ENCODE peak calls at places on chromosomes 11 and 22, in seven cellular contexts. U is neuronal stem cell, Y is suprapubic skin, R is hepatocyte, F is heart left ventricle, P is esophagus squamous epithelium, K is mesendoderm. A is an unnamed sample.

GRCh38 chr11:96905084-96905641 is 515.4 kb downstream of the JRKL start:
- DNase-seq in U (no peak), Y (no peak), R (no peak), F (no peak), P (no peak), K (no peak), A (no peak)

GRCh38 chr11:122141757-122142156 is 25.7 kb upstream of the BLID start:
- DNase-seq in U (no peak), Y (no peak), R (no peak), F (no peak), P (no peak), K (no peak), A (no peak)

GRCh38 chr11:120054016-120054752 is 83.7 kb downstream of the TRIM29 start:
- DNase-seq in U (no peak), Y (peak; percentile 17), R (no peak), F (no peak), P (no peak), K (no peak), A (no peak)

GRCh38 chr11:32602657-32603410 is 19.2 kb downstream of the EIF3M start:
- DNase-seq in U (no peak), Y (no peak), R (no peak), F (no peak), P (no peak), K (no peak), A (no peak)

GRCh38 chr22:46007003-46007847 is 30.3 kb upstream of the WNT7B start:
- DNase-seq in U (no peak), Y (peak; percentile 88), R (no peak), F (peak; percentile 73), P (no peak), K (no peak), A (peak; percentile 88)

GRCh38 chr22:45842141-45842831 is 134.7 kb downstream of the WNT7B start:
- DNase-seq in U (no peak), Y (no peak), R (no peak), F (no peak), P (no peak), K (no peak), A (no peak)

GRCh38 chr11:134052395-134052987 is 16.4 kb upstream of the JAM3 start:
- DNase-seq in U (no peak), Y (no peak), R (no peak), F (no peak), P (no peak), K (no peak), A (peak; percentile 49)

GRCh38 chr11:7021318-7021717 is 1.0 kb downstream of the NLRP14 start:
- DNase-seq in U (no peak), Y (no peak), R (no peak), F (no peak), P (no peak), K (no peak), A (no peak)

GRCh38 chr11:20125927-20126326 is 34.3 kb downstream of the DBX1 start:
- DNase-seq in U (no peak), Y (no peak), R (no peak), F (no peak), P (no peak), K (peak; percentile 71), A (no peak)

GRCh38 chr11:23278121-23278520 is 417.8 kb upstream of the CCDC179 start:
- DNase-seq in U (no peak), Y (no peak), R (no peak), F (no peak), P (no peak), K (no peak), A (no peak)

GRCh38 chr22:47394504-47395440 is 632.3 kb downstream of the TBC1D22A start:
- DNase-seq in U (no peak), Y (peak; percentile 36), R (no peak), F (no peak), P (no peak), K (no peak), A (peak; percentile 35)

GRCh38 chr11:134756811-134757540 is 344.9 kb upstream of the B3GAT1 start:
- DNase-seq in U (no peak), Y (no peak), R (no peak), F (no peak), P (no peak), K (no peak), A (no peak)

GRCh38 chr22:45537734-45538181 is 35.1 kb downstream of the FBLN1 start:
- DNase-seq in U (no peak), Y (peak; percentile 87), R (peak; percentile 63), F (peak; percentile 74), P (no peak), K (no peak), A (no peak)

GRCh38 chr11:5504403-5504891 is 5.3 kb downstream of the UBQLN3 start:
- DNase-seq in U (no peak), Y (no peak), R (no peak), F (no peak), P (no peak), K (no peak), A (no peak)

GRCh38 chr11:87046824-87047223 is 9.1 kb downstream of the TMEM135 start:
- DNase-seq in U (no peak), Y (no peak), R (no peak), F (no peak), P (no peak), K (no peak), A (no peak)

DNA sequence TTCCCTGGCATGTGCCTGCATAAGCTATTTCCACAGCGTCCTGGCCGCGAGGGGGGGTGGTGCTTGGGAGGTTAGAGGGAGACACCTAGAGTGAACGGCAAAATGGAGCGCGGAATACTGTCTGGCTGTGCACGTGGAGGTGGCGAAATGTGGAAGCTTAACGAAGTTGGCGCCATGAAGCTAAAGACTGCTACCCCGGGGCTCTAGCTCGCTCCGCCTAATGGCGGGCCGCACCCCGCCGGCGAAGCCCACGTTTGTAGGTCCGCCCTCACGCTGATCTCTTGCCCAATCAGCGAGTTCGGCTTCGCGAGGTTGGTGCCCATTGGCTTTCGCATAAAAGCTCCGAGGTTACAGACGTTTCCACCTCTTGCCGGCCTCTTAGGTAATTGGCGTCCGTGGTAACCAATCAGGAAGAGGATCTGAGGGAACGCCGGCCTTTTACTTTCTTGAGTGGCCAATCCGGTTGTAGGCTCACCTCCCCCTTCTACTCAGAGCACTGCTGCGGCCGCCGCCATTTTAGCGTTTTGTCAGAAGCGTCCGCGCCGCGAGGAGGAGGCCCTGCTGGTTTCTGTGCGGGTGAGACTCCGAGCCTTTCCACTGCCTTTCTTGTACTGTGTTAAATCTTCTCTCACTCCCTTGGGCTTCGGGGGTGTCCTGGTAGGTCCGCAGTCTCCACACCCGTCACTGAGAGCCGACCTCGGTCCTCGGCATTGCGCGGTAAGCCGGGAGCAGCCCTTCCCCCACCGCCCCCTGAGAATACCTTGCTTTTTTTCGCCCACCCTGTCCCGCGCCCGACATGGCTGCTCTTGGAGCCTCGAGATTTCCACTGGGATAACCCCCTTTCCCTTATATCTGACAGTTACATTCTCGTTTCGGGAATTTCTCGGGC is at the start of gene RBM4:
- DNase-seq in U (peak; percentile 100), Y (peak; percentile 99), R (peak; percentile 99), F (peak; percentile 98), P (peak; percentile 92), K (peak; percentile 100), A (peak; percentile 96)
- H3K4me1 ChIP-seq in U (peaks cover 12% of the 10 kb centered on the region), Y (peaks cover 66% of the 10 kb centered on the region), R (peaks cover 34% of the 10 kb centered on the region), F (peaks cover 60% of the 10 kb centered on the region), P (peaks cover 69% of the 10 kb centered on the region), K (peaks cover 5% of the 10 kb centered on the region), A (peaks cover 43% of the 10 kb centered on the region)

DNA sequence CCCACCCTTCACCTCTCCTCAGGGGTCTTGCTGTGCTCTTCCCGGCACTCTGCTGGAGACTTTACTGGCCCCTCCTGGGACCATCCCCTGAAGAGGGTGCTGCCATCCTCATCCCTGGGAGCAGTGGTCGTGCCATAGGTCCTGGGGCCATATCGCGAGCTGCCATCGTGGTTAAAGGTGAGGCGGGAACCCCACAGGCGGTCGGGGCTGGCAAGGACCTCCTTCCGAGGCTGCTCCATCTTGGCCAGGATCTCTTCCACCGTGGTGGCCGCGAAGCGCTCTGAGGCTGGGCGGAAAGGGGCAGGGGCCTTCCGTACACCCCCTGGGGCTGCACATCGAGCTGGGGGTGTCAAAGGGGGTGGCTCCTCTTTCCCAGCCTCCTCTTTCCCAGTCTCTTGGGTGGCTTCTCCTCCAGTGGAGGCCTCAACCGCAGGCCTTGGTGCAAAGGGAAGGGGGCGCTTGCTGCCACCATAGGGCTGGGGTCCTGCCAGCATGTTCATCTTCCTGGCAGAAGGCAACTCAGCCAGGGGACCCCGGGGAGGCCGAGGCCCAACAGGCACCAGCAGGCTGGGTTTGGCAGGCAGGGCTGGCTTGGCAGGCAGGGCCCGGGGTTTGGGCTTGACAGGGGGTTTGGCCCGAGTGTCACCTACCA is 4.6 kb downstream of the TNKS1BP1 start:
- DNase-seq in U (no peak), Y (no peak), R (no peak), F (no peak), P (no peak), K (no peak), A (no peak)
- H3K4me1 ChIP-seq in U (peaks cover 19% of the 10 kb centered on the region), Y (peaks cover 86% of the 10 kb centered on the region), R (peaks cover 29% of the 10 kb centered on the region), F (peaks cover 59% of the 10 kb centered on the region), P (peaks cover 91% of the 10 kb centered on the region), K (peaks cover 18% of the 10 kb centered on the region), A (peaks cover 71% of the 10 kb centered on the region)

GRCh38 chr22:40855104-40855959 is 1.1 kb downstream of the ST13 start:
- DNase-seq in U (no peak), Y (peak; percentile 61), R (peak; percentile 23), F (no peak), P (no peak), K (no peak), A (no peak)

GRCh38 chr22:40855960-40856512 is 403 bp downstream of the ST13 start:
- DNase-seq in U (peak; percentile 53), Y (peak; percentile 78), R (peak; percentile 39), F (peak; percentile 50), P (no peak), K (peak; percentile 52), A (no peak)

GRCh38 chr22:40856513-40857308 is at the start of the genes ST13 and XPNPEP3:
- DNase-seq in U (peak; percentile 97), Y (peak; percentile 99), R (peak; percentile 98), F (peak; percentile 99), P (peak; percentile 81), K (peak; percentile 98), A (peak; percentile 99)

GRCh38 chr22:40853330-40853729 is 3.1 kb downstream of the ST13 start:
- DNase-seq in U (no peak), Y (no peak), R (no peak), F (no peak), P (no peak), K (no peak), A (no peak)

DNA sequence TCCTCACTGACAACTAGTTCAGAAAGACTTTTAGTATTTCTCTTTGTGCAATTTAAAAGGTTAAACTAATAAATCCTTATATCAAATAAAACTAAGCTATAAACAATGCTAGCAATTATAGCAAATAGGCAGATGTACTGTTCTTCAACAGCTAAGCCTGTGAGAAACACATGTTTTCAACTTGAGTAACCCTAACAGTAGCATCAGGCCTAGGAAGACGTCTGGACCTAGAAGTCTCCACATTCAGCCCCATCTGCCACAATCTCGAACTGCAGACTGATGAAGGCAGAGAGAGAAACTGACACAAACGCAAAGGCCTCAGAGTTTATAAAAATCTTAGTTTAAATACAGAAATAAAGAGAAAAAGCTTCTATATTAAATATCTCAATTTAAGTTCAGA is 2.5 kb downstream of the ST13 start:
- DNase-seq in U (no peak), Y (no peak), R (no peak), F (no peak), P (no peak), K (no peak), A (no peak)
- H3K4me1 ChIP-seq in U (peaks cover 4% of the 10 kb centered on the region), Y (peaks cover 54% of the 10 kb centered on the region), R (peaks cover 33% of the 10 kb centered on the region), F (peaks cover 65% of the 10 kb centered on the region), P (peaks cover 65% of the 10 kb centered on the region), K (no peaks in the 10 kb centered on the region), A (peaks cover 41% of the 10 kb centered on the region)

DNA sequence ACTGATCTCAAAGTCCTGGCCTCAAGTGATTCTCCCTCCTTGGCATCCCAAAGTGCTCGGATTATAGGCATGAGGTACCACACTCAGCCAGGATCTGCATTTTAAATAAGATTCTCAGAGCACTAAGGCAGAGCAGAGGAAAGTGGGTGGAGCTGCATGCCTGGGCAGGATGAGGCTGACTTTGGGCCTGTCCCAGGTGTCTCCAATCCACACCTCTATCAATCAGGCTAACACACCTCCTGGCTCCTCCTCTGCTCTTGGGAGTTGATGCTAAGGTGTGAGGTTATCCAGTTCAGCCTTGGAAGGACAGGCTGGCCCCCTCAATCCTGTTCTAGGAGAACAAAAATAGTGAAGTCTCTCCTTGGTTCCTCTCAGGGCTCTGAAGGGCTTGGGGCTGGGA is 30.2 kb upstream of the P2RY2 start:
- DNase-seq in U (no peak), Y (no peak), R (no peak), F (no peak), P (no peak), K (peak; percentile 68), A (no peak)
- H3K4me1 ChIP-seq in U (peaks cover 9% of the 10 kb centered on the region), Y (peaks cover 61% of the 10 kb centered on the region), R (no peaks in the 10 kb centered on the region), F (peaks cover 54% of the 10 kb centered on the region), P (peaks cover 81% of the 10 kb centered on the region), K (no peaks in the 10 kb centered on the region), A (peaks cover 13% of the 10 kb centered on the region)

A was measured in upper lobe of right lung.